ENCODE peak calls at places on chromosomes 11 and 22, in four cellular contexts. K, G, T and Q are unnamed samples. For H3K9me3, the result is how much of the 10 kb centered on the place peaks cover.

GRCh38 chr11:116502641-116503061 is 270.1 kb downstream of the BUD13 start:
- DNase-seq in K (no peak), G (no peak), T (no peak), Q (no peak)

GRCh38 chr11:45818961-45819605 is 14.1 kb downstream of the SLC35C1 start:
- DNase-seq in K (no peak), G (no peak), T (peak), Q (no peak)

GRCh38 chr11:66745356-66746235 is 16.6 kb upstream of the SPTBN2 start:
- DNase-seq in K (no peak), G (peak), T (no peak), Q (no peak)

GRCh38 chr22:35930933-35931332 is 97.7 kb downstream of the RBFOX2 start:
- DNase-seq in K (peak), G (peak), T (peak), Q (peak)

GRCh38 chr11:66950113-66950535 is 8.1 kb downstream of the PC start:
- DNase-seq in K (peak), G (peak), T (no peak), Q (no peak)

GRCh38 chr11:86370922-86371614 is 3.6 kb upstream of the CCDC81 start:
- DNase-seq in K (peak), G (no peak), T (no peak), Q (no peak)

GRCh38 chr22:42876041-42876440 is 19.0 kb upstream of the ARFGAP3 start:
- DNase-seq in K (no peak), G (no peak), T (no peak), Q (no peak)

GRCh38 chr11:67054851-67055523 is 1.7 kb upstream of the RHOD start:
- DNase-seq in K (peak), G (peak), T (no peak), Q (peak)

GRCh38 chr11:6925636-6926207 is 504 bp upstream of the ZNF215 start:
- DNase-seq in K (no peak), G (peak), T (no peak), Q (no peak)

GRCh38 chr11:113444469-113445122 is 30.6 kb downstream of the DRD2 start:
- DNase-seq in K (no peak), G (no peak), T (no peak), Q (no peak)

GRCh38 chr11:112537846-112538330 is 277.2 kb upstream of the PLET1 start:
- DNase-seq in K (no peak), G (no peak), T (no peak), Q (no peak)

GRCh38 chr11:116931206-116931953 is 94.0 kb upstream of the APOA1 start:
- DNase-seq in K (no peak), G (peak), T (no peak), Q (no peak)

GRCh38 chr11:17921620-17922473 is 91.0 kb downstream of the SERGEF start:
- DNase-seq in K (no peak), G (peak), T (no peak), Q (no peak)

GRCh38 chr11:65316311-65316978 is 1.8 kb downstream of the CDC42EP2 start:
- DNase-seq in K (no peak), G (no peak), T (no peak), Q (no peak)

GRCh38 chr22:40534379-40535188 is 101.9 kb downstream of the MRTFA start:
- DNase-seq in K (no peak), G (peak), T (peak), Q (no peak)
- TF ChIP-seq POLR2AphosphoS5 in K (no peak), G (no peak), T (no peak), Q (no peak)

GRCh38 chr11:60984616-60985015 is 13.1 kb downstream of the CD6 start:
- DNase-seq in K (no peak), G (no peak), T (no peak), Q (no peak)

GRCh38 chr11:60985501-60985900 is 14.0 kb downstream of the CD6 start:
- DNase-seq in K (no peak), G (no peak), T (no peak), Q (no peak)

GRCh38 chr11:60982184-60982583 is 10.7 kb downstream of the CD6 start:
- DNase-seq in K (no peak), G (no peak), T (no peak), Q (no peak)

GRCh38 chr11:60985991-60986915 is 14.8 kb downstream of the CD6 start:
- DNase-seq in K (no peak), G (no peak), T (no peak), Q (no peak)

DNA sequence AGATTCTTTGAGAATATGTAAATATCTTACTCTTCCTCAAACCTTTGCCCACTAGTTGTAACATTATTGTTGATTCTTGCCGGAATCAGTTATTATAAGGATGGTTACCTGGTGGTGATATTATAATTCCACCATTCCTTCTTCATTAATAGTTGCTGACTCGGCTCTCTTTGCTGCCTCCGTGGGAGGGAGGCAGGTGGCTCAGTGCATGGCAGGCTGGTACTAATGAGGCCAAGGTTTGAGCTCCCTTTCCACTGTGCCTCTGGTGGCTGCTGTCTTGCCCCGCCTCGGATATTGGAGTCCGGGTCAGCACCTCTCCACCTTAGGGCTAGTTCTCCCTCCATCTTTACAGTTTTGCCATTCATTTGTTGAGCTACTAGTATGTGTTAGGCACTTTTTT is 12.7 kb downstream of the CD6 start:
- DNase-seq in K (no peak), G (no peak), T (no peak), Q (no peak)
- H3K9me3 ChIP-seq in K (under half), G (under half), T (under half), Q (under half)

GRCh38 chr22:50198624-50199017 is 2.2 kb upstream of the SELENOO start:
- DNase-seq in K (no peak), G (no peak), T (no peak), Q (no peak)
- TF ChIP-seq MXI1 in K (no peak), G (no peak), T (no peak), Q (no peak)

GRCh38 chr11:59216654-59217640 is 4.2 kb upstream of the MPEG1 start:
- DNase-seq in K (no peak), G (no peak), T (peak), Q (no peak)
- TF ChIP-seq POLR2AphosphoS5 in K (no peak), G (no peak), T (peak), Q (no peak)